ENCODE peak calls at places on chromosome 4, in nine cellular contexts. D is HEK293T; T is lower leg skin; X is Right ventricle myocardium superior; S is H9; Z is RPMI7951; E is stimulated activated naive CD8-positive, alpha-beta T cell treated with anti-CD3 and anti-CD28 coated beads, Interleukin-15, amount 100 ng/mL, for 72 hours; K is ureter; R is ACHN. L is an unnamed sample.

GRCh38 chr4:99817310-99817885 is 771 bp downstream of the DAPP1 start:
- DNase-seq in S (no peak), X (no peak), D (no peak), T (no peak), E (no peak), R (no peak), K (no peak), Z (no peak), L (no peak)

GRCh38 chr4:118814054-118814453 is 21.9 kb downstream of the SEC24D start:
- DNase-seq in E (no peak), T (no peak), R (no peak), K (no peak), X (no peak), Z (no peak), D (no peak), S (no peak), L (no peak)

GRCh38 chr4:10730590-10730989 is 46.0 kb upstream of the CLNK start:
- DNase-seq in R (no peak), D (no peak), T (no peak), E (no peak), X (no peak), Z (no peak), K (no peak), S (no peak), L (no peak)

GRCh38 chr4:110977554-110977953 is 354.7 kb upstream of the PITX2 start:
- DNase-seq in S (no peak), Z (no peak), T (no peak), E (no peak), K (no peak), X (no peak), D (no peak), R (no peak), L (no peak)

GRCh38 chr4:168637872-168638756 is 141.3 kb downstream of the PALLD start:
- DNase-seq in D (no peak), X (no peak), E (no peak), Z (peak), T (no peak), R (no peak), S (no peak), K (no peak), L (no peak)

GRCh38 chr4:1511441-1512041 is 105.3 kb upstream of the NKX1-1 start:
- DNase-seq in T (peak), E (no peak), X (peak), D (no peak), K (no peak), S (peak), Z (peak), R (peak), L (peak)

GRCh38 chr4:144782345-144782744 is 136.4 kb downstream of the HHIP start:
- DNase-seq in T (no peak), Z (no peak), R (no peak), E (no peak), K (no peak), X (no peak), D (no peak), S (no peak), L (no peak)

GRCh38 chr4:151198748-151199147 is 78.2 kb upstream of the PRSS48 start:
- DNase-seq in X (no peak), T (no peak), Z (peak), D (no peak), E (no peak), K (no peak), R (no peak), S (no peak), L (no peak)

GRCh38 chr4:188399834-188400233 is 260.6 kb downstream of the TRIML1 start:
- DNase-seq in K (no peak), X (no peak), S (peak), T (no peak), D (no peak), Z (no peak), E (no peak), R (no peak), L (peak)

GRCh38 chr4:160370046-160370445 is 1267.2 kb downstream of the RAPGEF2 start:
- DNase-seq in D (no peak), K (no peak), X (no peak), T (no peak), E (no peak), Z (no peak), S (no peak), R (no peak), L (no peak)

GRCh38 chr4:93261207-93261606 is 567.3 kb upstream of the ATOH1 start:
- DNase-seq in T (no peak), Z (no peak), E (no peak), K (no peak), S (no peak), D (no peak), X (no peak), R (no peak), L (no peak)

GRCh38 chr4:99947608-99948007 is 1.2 kb upstream of the DNAJB14 start:
- DNase-seq in R (no peak), X (no peak), Z (no peak), D (no peak), T (no peak), S (no peak), E (no peak), K (no peak), L (no peak)

GRCh38 chr4:2400841-2401609 is 17.4 kb downstream of the ZFYVE28 start:
- DNase-seq in Z (no peak), X (no peak), D (no peak), E (no peak), S (no peak), R (no peak), T (no peak), K (no peak), L (no peak)

GRCh38 chr4:152598454-152598853 is 62.6 kb upstream of the FBXW7 start:
- DNase-seq in E (no peak), T (no peak), K (no peak), D (no peak), S (no peak), R (no peak), Z (no peak), X (no peak), L (no peak)

GRCh38 chr4:8303485-8304281 is 34.1 kb downstream of the HTRA3 start:
- DNase-seq in Z (peak), R (peak), D (no peak), S (no peak), E (no peak), X (peak), K (no peak), T (no peak), L (no peak)

GRCh38 chr4:2141762-2142520 is 82.8 kb downstream of the NAT8L start:
- DNase-seq in T (no peak), Z (peak), D (no peak), E (peak), K (no peak), X (no peak), S (peak), R (no peak), L (peak)

GRCh38 chr4:26029512-26030131 is 115.6 kb downstream of the SMIM20 start:
- DNase-seq in E (no peak), T (no peak), X (no peak), S (peak), D (no peak), Z (no peak), R (no peak), K (no peak), L (peak)

GRCh38 chr4:122884504-122884903 is 37.9 kb downstream of the NUDT6 start:
- DNase-seq in R (no peak), S (no peak), K (no peak), T (no peak), Z (no peak), E (no peak), D (no peak), X (no peak), L (no peak)

GRCh38 chr4:77804471-77804870 is 14.7 kb downstream of the CNOT6L start:
- DNase-seq in K (no peak), R (no peak), Z (no peak), D (no peak), E (no peak), T (no peak), X (no peak), S (no peak), L (no peak)

GRCh38 chr4:60913026-60913425 is 287.1 kb upstream of the ADGRL3 start:
- DNase-seq in R (no peak), X (no peak), K (no peak), Z (no peak), T (no peak), E (no peak), D (no peak), S (no peak), L (no peak)

GRCh38 chr4:98803287-98803677 is 125.7 kb downstream of the EIF4E start:
- DNase-seq in E (no peak), R (no peak), D (no peak), X (no peak), Z (no peak), T (no peak), S (no peak), K (no peak), L (no peak)

GRCh38 chr4:123833156-123833555 is 436.6 kb downstream of the SPRY1 start:
- DNase-seq in K (no peak), S (no peak), X (no peak), R (no peak), T (no peak), E (no peak), Z (peak), D (no peak), L (no peak)

GRCh38 chr4:154004859-154005520 is 216.1 kb upstream of the SFRP2 start:
- DNase-seq in S (no peak), T (peak), K (no peak), E (no peak), Z (peak), X (no peak), D (no peak), R (no peak), L (no peak)

GRCh38 chr4:102675142-102675541 is 85.6 kb downstream of the MANBA start:
- DNase-seq in X (no peak), E (no peak), D (no peak), S (no peak), R (no peak), Z (peak), K (no peak), T (no peak), L (no peak)

GRCh38 chr4:147714575-147715401 is 17.1 kb upstream of the ARHGAP10 start:
- DNase-seq in R (peak), Z (peak), D (no peak), K (no peak), S (no peak), X (no peak), E (no peak), T (peak), L (no peak)

GRCh38 chr4:112189754-112190153 is 41.8 kb upstream of the AP1AR start:
- DNase-seq in S (no peak), Z (peak), E (no peak), X (no peak), T (no peak), R (no peak), D (no peak), K (no peak), L (no peak)

GRCh38 chr4:2047031-2047660 is 12.0 kb upstream of the NAT8L start:
- DNase-seq in E (no peak), R (no peak), T (no peak), X (peak), Z (no peak), K (no peak), S (peak), D (no peak), L (no peak)

GRCh38 chr4:24896977-24897376 is 15.9 kb downstream of the CCDC149 start:
- DNase-seq in E (no peak), Z (no peak), K (no peak), X (no peak), T (no peak), S (no peak), D (no peak), R (no peak), L (no peak)

GRCh38 chr4:74896595-74896994 is 36.3 kb upstream of the PARM1 start:
- DNase-seq in Z (no peak), D (no peak), E (no peak), K (no peak), R (no peak), S (no peak), X (no peak), T (no peak), L (no peak)

GRCh38 chr4:118254368-118254767 is 98.4 kb downstream of the PRSS12 start:
- DNase-seq in E (no peak), R (no peak), S (no peak), X (no peak), K (no peak), D (no peak), Z (no peak), T (no peak), L (no peak)

GRCh38 chr4:71586087-71586763 is 197.7 kb downstream of the GC start:
- DNase-seq in X (no peak), K (no peak), R (no peak), Z (no peak), D (no peak), E (no peak), S (no peak), T (no peak), L (no peak)

L was measured in ELF-1.